ENCODE peak calls at places on chromosomes 7 and 10, in six cellular contexts. B is dorsolateral prefrontal cortex; N is activated CD4-positive, alpha-beta T cell treated with anti-CD3 and anti-CD28 coated beads, Interleukin-2, amount 10 ng/mL, durations not matched to agents 7 days and 5 days; G is substantia nigra; I is GOT3; L is suprapubic skin. S is an unnamed sample.

GRCh38 chr10:106481598-106481997 is 682.9 kb downstream of the SORCS1 start:
- DNase-seq in I (no peak), N (no peak), B (no peak), L (no peak), G (no peak), S (no peak)

GRCh38 chr7:30852744-30853288 is 58.8 kb upstream of the AQP1 start:
- DNase-seq in G (no peak), I (no peak), L (no peak), B (no peak), N (no peak), S (no peak)

GRCh38 chr7:83148776-83149175 is 13.9 kb downstream of the PCLO start:
- DNase-seq in I (no peak), N (no peak), G (no peak), L (no peak), B (no peak), S (no peak)

GRCh38 chr10:62873866-62874265 is 57.7 kb upstream of the EGR2 start:
- DNase-seq in N (no peak), I (no peak), B (no peak), L (no peak), G (no peak), S (no peak)

GRCh38 chr7:4769753-4770152 is 5.7 kb upstream of the AP5Z1 start:
- DNase-seq in L (no peak), N (no peak), G (no peak), I (no peak), B (no peak), S (no peak)

GRCh38 chr10:132438091-132439024 is 41.4 kb downstream of the PWWP2B start:
- DNase-seq in B (no peak), G (no peak), L (no peak), N (no peak), I (no peak), S (no peak)

GRCh38 chr10:73238990-73239566 is 8.0 kb downstream of the DNAJC9 start:
- DNase-seq in L (no peak), G (no peak), B (no peak), I (no peak), N (no peak), S (no peak)

GRCh38 chr7:100825215-100825671 is 2.1 kb downstream of the EPHB4 start:
- DNase-seq in B (no peak), N (no peak), G (no peak), L (no peak), I (no peak), S (no peak)

GRCh38 chr10:66746246-66746645 is 179.6 kb upstream of the LRRTM3 start:
- DNase-seq in B (no peak), N (no peak), I (no peak), G (no peak), L (no peak), S (no peak)

GRCh38 chr7:45196374-45196773 is 38.8 kb downstream of the RAMP3 start:
- DNase-seq in N (peak; percentile 10), I (no peak), G (no peak), L (peak; percentile 61), B (no peak), S (peak; percentile 45)

GRCh38 chr10:84188815-84189214 is 5.5 kb upstream of the CDHR1 start:
- DNase-seq in N (no peak), G (no peak), L (no peak), B (no peak), I (no peak), S (no peak)

GRCh38 chr10:35464805-35465456 is 128.6 kb downstream of the CCNY start:
- DNase-seq in G (no peak), L (no peak), B (no peak), N (no peak), I (no peak), S (no peak)

GRCh38 chr10:28181478-28182096 is 121.3 kb downstream of the MPP7 start:
- DNase-seq in G (no peak), L (no peak), N (no peak), B (no peak), I (no peak), S (no peak)

GRCh38 chr7:5383314-5384098 is 40.1 kb downstream of the TNRC18 start:
- DNase-seq in B (no peak), G (no peak), L (no peak), I (no peak), N (no peak), S (no peak)

GRCh38 chr10:5317547-5318107 is 47.1 kb upstream of the UCN3 start:
- DNase-seq in G (no peak), N (peak; percentile 52), I (no peak), L (no peak), B (no peak), S (peak; percentile 76)

GRCh38 chr7:22137466-22137865 is 191.8 kb upstream of the CDCA7L start:
- DNase-seq in L (no peak), N (no peak), G (no peak), B (no peak), I (no peak), S (no peak)

GRCh38 chr7:143172354-143172753 is 10.9 kb upstream of the TAS2R39 start:
- DNase-seq in I (no peak), G (no peak), B (no peak), N (no peak), L (no peak), S (no peak)

GRCh38 chr7:27078616-27079233 is 17.1 kb downstream of the HOXA1 start:
- DNase-seq in G (no peak), N (no peak), L (no peak), B (no peak), I (no peak), S (no peak)

GRCh38 chr10:110137142-110137545 is 70.3 kb upstream of the MXI1 start:
- DNase-seq in G (no peak), B (no peak), N (no peak), L (no peak), I (no peak), S (no peak)

GRCh38 chr10:75640381-75640780 is 209.0 kb downstream of the LRMDA start:
- DNase-seq in B (no peak), N (no peak), G (no peak), L (no peak), I (no peak), S (no peak)

GRCh38 chr7:31443457-31443856 is 70.4 kb upstream of the ITPRID1 start:
- DNase-seq in I (no peak), N (no peak), G (no peak), B (peak; percentile 18), L (no peak), S (no peak)

GRCh38 chr10:35244549-35244948 is 91.8 kb upstream of the CCNY start:
- DNase-seq in N (no peak), B (no peak), G (no peak), I (no peak), L (no peak), S (no peak)

GRCh38 chr7:79806161-79806734 is 328.4 kb upstream of the GNAI1 start:
- DNase-seq in I (no peak), G (no peak), B (no peak), N (no peak), L (no peak), S (no peak)

GRCh38 chr10:119284679-119285096 is 77.3 kb downstream of the GRK5 start:
- DNase-seq in G (no peak), B (no peak), I (no peak), N (no peak), L (no peak), S (no peak)

GRCh38 chr10:83166344-83166743 is 973.0 kb upstream of the GHITM start:
- DNase-seq in L (no peak), I (no peak), B (no peak), N (no peak), G (no peak), S (no peak)

GRCh38 chr10:133143200-133143533 is 16.9 kb upstream of the KNDC1 start:
- DNase-seq in L (no peak), B (no peak), G (no peak), N (no peak), I (no peak), S (no peak)

GRCh38 chr10:131947631-131948347 is 33.9 kb downstream of the BNIP3 start:
- DNase-seq in N (no peak), I (no peak), G (no peak), L (peak; percentile 21), B (no peak), S (no peak)

GRCh38 chr10:26725837-26726727 is 28.6 kb downstream of the PDSS1 start:
- DNase-seq in N (peak; percentile 44), B (peak; percentile 71), L (no peak), G (peak; percentile 47), I (no peak), S (peak; percentile 60)

GRCh38 chr7:1323178-1324027 is 90.7 kb downstream of the UNCX start:
- DNase-seq in N (no peak), B (no peak), L (no peak), G (peak; percentile 29), I (no peak), S (no peak)

S was measured in activated CD4-positive, alpha-beta memory T cell treated with anti-CD3 and anti-CD28 coated beads, Interleukin-2, amount 10 ng/mL, durations not matched to agents 7 days and 5 days.